ENCODE peak calls at places on chromosomes 6 and 20, in ten cellular contexts. M is effector memory CD4-positive, alpha-beta T cell; N is spleen; Q is PC-3; Y is pancreas; L is BE2C; O is neural progenitor cell; V is aorta; P is right atrium auricular region; U is suprapubic skin. W is an unnamed sample.
A peak's percentile ranks its signal among the peaks of the same experiment; 100 is the strongest.

GRCh38 chr20:45828589-45828988 is 1.5 kb upstream of the TNNC2 start:
- DNase-seq in U (no peak), M (no peak), L (no peak), N (peak; percentile 51), P (no peak), Y (no peak), V (peak; percentile 73), Q (no peak), O (peak; percentile 29), W (no peak)

GRCh38 chr6:23145801-23146200 is 576.4 kb downstream of the HDGFL1 start:
- DNase-seq in Y (no peak), L (no peak), V (no peak), M (no peak), U (no peak), N (no peak), Q (no peak), P (no peak), O (peak; percentile 7), W (no peak)

GRCh38 chr6:12538881-12539357 is 177.6 kb upstream of the PHACTR1 start:
- DNase-seq in L (no peak), Q (no peak), Y (peak; percentile 60), V (peak; percentile 61), U (peak; percentile 65), M (no peak), O (no peak), N (peak; percentile 85), P (no peak), W (no peak)

GRCh38 chr6:139905404-139906052 is 531.1 kb upstream of the CITED2 start:
- DNase-seq in M (no peak), O (no peak), U (no peak), N (no peak), Y (no peak), P (no peak), L (no peak), Q (no peak), V (no peak), W (no peak)

GRCh38 chr6:109894181-109894580 is 83.9 kb upstream of the GPR6 start:
- DNase-seq in L (no peak), M (no peak), V (no peak), P (no peak), Y (no peak), Q (no peak), N (no peak), U (no peak), O (no peak), W (no peak)

GRCh38 chr6:7899046-7899888 is 11.3 kb downstream of the TXNDC5 start:
- DNase-seq in V (no peak), Q (peak; percentile 24), Y (no peak), L (no peak), O (peak; percentile 60), N (no peak), M (no peak), U (no peak), P (no peak), W (no peak)

GRCh38 chr6:170510631-170511030 is 42.5 kb downstream of the PSMB1 start:
- DNase-seq in Q (no peak), O (no peak), M (no peak), L (no peak), V (no peak), U (no peak), N (no peak), P (no peak), Y (no peak), W (no peak)

GRCh38 chr6:1117530-1118286 is 194.2 kb upstream of the FOXQ1 start:
- DNase-seq in U (no peak), Q (no peak), M (no peak), L (no peak), P (no peak), O (no peak), N (no peak), V (no peak), Y (no peak), W (no peak)

GRCh38 chr20:53656653-53657288 is 63.1 kb upstream of the ZNF217 start:
- DNase-seq in M (no peak), V (no peak), N (no peak), O (no peak), Q (peak; percentile 39), L (no peak), Y (no peak), P (no peak), U (no peak), W (no peak)

GRCh38 chr20:53657732-53658131 is 64.1 kb upstream of the ZNF217 start:
- DNase-seq in Y (no peak), L (no peak), P (no peak), O (peak; percentile 46), V (no peak), M (no peak), U (no peak), Q (no peak), N (no peak), W (no peak)

GRCh38 chr20:53657289-53657678 is 63.6 kb upstream of the ZNF217 start:
- DNase-seq in Y (no peak), Q (no peak), M (no peak), V (no peak), O (no peak), L (no peak), P (no peak), N (no peak), U (no peak), W (no peak)

GRCh38 chr20:53654932-53655674 is 61.5 kb upstream of the ZNF217 start:
- DNase-seq in V (peak; percentile 68), N (no peak), Q (peak; percentile 33), M (no peak), L (no peak), P (no peak), U (no peak), O (no peak), Y (no peak), W (no peak)

DNA sequence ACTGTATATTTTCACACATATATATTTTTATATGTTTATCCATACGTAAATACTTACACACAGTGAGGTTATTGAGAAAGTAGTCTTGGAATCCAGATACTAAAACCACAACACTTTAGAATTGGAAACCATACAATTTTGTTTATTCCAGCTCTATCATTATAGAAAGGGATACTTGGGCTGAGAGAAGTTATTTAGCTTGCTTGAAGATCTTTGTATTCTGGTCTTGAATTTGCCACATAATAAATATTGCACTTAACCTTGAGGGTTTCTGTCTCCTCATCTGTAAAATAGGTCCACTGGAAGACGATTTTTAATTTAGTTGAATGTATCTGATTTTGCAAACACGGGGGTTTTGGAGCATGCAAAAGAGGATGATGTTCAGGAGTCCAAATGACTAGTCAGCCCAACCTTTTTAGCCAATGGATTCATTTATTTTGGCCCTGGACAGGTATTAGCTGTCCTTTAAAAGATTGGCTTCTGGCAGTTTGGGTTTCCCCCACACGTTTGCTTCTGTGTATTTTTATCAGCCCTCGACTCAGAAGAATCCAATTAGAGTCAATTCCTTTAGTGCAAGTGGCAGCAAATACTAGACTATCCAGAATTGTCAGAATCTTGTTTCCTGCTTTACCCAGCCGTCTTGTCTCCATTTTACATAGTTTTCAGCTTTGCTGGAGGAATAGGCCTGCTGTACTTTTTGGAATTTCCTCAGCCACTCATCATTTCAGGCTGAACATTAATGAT is 62.4 kb upstream of the ZNF217 start:
- DNase-seq in M (no peak), Y (no peak), N (no peak), V (no peak), O (no peak), Q (peak; percentile 49), U (no peak), P (no peak), L (no peak), W (no peak)
- H3K4me1 ChIP-seq in M (peaks cover 23% of the 10 kb centered on the region), Y (no peaks in the 10 kb centered on the region), N (peaks cover 39% of the 10 kb centered on the region), V (no peaks in the 10 kb centered on the region), O (peaks cover 54% of the 10 kb centered on the region), Q (peaks cover 22% of the 10 kb centered on the region), U (peaks cover 63% of the 10 kb centered on the region), P (peaks cover 33% of the 10 kb centered on the region), L (peaks cover 16% of the 10 kb centered on the region), W (peaks cover 29% of the 10 kb centered on the region)

DNA sequence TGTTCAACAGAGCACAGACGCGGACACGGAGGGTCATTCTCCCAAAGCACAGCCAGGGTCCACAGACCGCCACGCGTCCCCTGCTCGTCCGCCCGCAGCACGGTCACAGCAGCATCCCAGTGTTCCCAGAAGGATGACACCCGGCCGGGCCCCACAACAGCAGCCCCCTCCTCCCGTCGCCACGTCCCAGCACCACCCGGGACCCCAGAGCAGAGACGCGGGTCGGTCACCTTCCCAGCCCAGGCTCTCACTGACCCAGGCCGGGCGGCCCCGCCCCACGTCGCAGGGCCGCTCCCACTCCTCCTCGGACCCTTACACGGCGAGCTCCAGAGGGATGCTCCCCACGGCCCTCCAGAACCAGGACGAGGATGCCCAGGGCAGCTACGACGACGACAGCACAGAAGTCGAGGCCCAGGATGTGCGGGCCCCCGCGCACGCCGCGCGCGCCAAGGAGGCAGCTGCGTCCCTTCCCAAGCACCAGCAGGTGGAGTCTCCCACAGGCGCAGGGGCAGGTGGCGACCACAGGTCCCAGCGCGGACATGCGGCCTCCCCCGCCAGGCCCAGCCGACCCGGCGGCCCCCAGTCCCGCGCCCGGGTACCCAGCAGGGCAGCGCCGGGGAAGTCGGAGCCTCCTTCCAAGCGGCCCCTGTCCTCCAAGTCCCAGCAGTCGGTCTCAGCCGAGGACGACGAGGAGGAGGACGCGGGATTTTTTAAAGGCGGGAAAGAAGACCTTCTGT is 64.3 kb downstream of the FNDC1 start:
- DNase-seq in V (no peak), N (no peak), L (no peak), P (no peak), Q (no peak), Y (peak; percentile 78), M (no peak), O (peak; percentile 71), U (no peak), W (no peak)
- H3K4me3 ChIP-seq in V (no peak overlapping the region), N (no peak overlapping the region), L (no peak overlapping the region), P (no peak overlapping the region), Q (no peak overlapping the region), Y (peak overlapping the region; percentile 47), M (no peak overlapping the region), O (peak overlapping the region; percentile 49), U (peak overlapping the region; percentile 29), W (no peak overlapping the region)

DNA sequence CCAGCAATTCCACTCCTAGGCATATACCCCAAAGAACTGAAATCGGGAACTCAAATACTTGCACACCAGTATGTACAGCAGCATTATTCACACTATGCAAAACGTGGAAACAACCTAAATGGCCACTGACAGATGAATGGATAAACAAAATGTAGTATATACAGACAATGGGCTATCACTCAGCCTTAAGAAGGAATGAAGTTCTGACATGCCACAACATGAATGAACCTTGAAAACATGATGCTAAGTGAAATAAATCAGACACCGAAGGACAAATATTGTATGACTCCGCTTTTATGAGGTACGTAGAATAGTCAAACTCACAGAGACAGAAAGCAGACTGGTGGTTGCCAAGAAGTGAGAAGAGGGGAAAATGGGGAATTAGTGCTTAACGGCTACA is 59.1 kb upstream of the CCN6 start:
- DNase-seq in P (no peak), Y (no peak), N (no peak), M (no peak), Q (no peak), U (no peak), L (no peak), O (no peak), V (no peak), W (no peak)
- H3K4me1 ChIP-seq in P (peaks cover 6% of the 10 kb centered on the region), Y (no peaks in the 10 kb centered on the region), N (no peaks in the 10 kb centered on the region), M (peaks cover 47% of the 10 kb centered on the region), Q (peaks cover 24% of the 10 kb centered on the region), U (peaks cover 13% of the 10 kb centered on the region), L (no peaks in the 10 kb centered on the region), O (peaks cover 4% of the 10 kb centered on the region), V (no peaks in the 10 kb centered on the region), W (peaks cover 68% of the 10 kb centered on the region)

GRCh38 chr20:47348539-47349142 is 7.9 kb downstream of the ZMYND8 start:
- DNase-seq in V (no peak), O (peak; percentile 82), Y (no peak), U (no peak), N (no peak), M (no peak), L (no peak), P (no peak), Q (no peak), W (no peak)

GRCh38 chr20:47349365-47350180 is 6.9 kb downstream of the ZMYND8 start:
- DNase-seq in U (no peak), Y (no peak), M (no peak), L (no peak), Q (no peak), N (no peak), V (no peak), O (peak; percentile 54), P (no peak), W (peak; percentile 22)

GRCh38 chr20:47351643-47352331 is 4.7 kb downstream of the ZMYND8 start:
- DNase-seq in V (no peak), Q (no peak), O (peak; percentile 60), Y (no peak), P (no peak), U (no peak), N (peak; percentile 60), M (no peak), L (no peak), W (no peak)

GRCh38 chr20:47350691-47351545 is 5.6 kb downstream of the ZMYND8 start:
- DNase-seq in Q (no peak), L (no peak), N (no peak), P (no peak), M (no peak), O (peak; percentile 54), U (no peak), V (no peak), Y (no peak), W (no peak)

GRCh38 chr20:47350181-47350550 is 6.3 kb downstream of the ZMYND8 start:
- DNase-seq in P (no peak), O (no peak), M (no peak), V (no peak), Q (no peak), L (no peak), Y (no peak), N (no peak), U (no peak), W (peak; percentile 38)
- H3K4me3 ChIP-seq in P (no peak overlapping the region), O (peak overlapping the region; percentile 44), M (no peak overlapping the region), V (no peak overlapping the region), Q (no peak overlapping the region), L (no peak overlapping the region), Y (no peak overlapping the region), N (no peak overlapping the region), U (no peak overlapping the region), W (no peak overlapping the region)